ENCODE peak calls at places on chromosomes 13 and 19, in four cellular contexts. O is uterus, C is right lobe of liver, I is IMR-90. W is an unnamed sample.

GRCh38 chr19:31286491-31286890 is 62.7 kb downstream of the TSHZ3 start:
- DNase-seq in O (no peak), C (no peak), I (no peak), W (no peak)

GRCh38 chr19:53808710-53809125 is 15.4 kb downstream of the NLRP12 start:
- DNase-seq in O (no peak), C (no peak), I (peak), W (no peak)

GRCh38 chr19:13507053-13507611 is 853 bp upstream of the CACNA1A start:
- DNase-seq in O (no peak), C (no peak), I (peak), W (no peak)

GRCh38 chr13:33904431-33904830 is 86.5 kb downstream of the RFC3 start:
- DNase-seq in O (no peak), C (no peak), I (no peak), W (no peak)

GRCh38 chr19:41441321-41441945 is 1.5 kb upstream of the ERICH4 start:
- DNase-seq in O (no peak), C (peak), I (no peak), W (no peak)

GRCh38 chr13:66673401-66673800 is 556.7 kb downstream of the PCDH9 start:
- DNase-seq in O (no peak), C (no peak), I (peak), W (no peak)

GRCh38 chr13:100130092-100130491 is 41.2 kb downstream of the PCCA start:
- DNase-seq in O (no peak), C (no peak), I (no peak), W (no peak)

GRCh38 chr19:53112286-53112685 is 9.1 kb upstream of the ZNF160 start:
- DNase-seq in O (no peak), C (no peak), I (peak), W (no peak)

GRCh38 chr19:15911599-15912237 is 13.8 kb upstream of the CYP4F2 start:
- DNase-seq in O (no peak), C (no peak), I (no peak), W (no peak)

GRCh38 chr13:89695343-89696257 is 1651.9 kb upstream of the MIR17HG start:
- DNase-seq in O (no peak), C (no peak), I (peak), W (no peak)

GRCh38 chr19:29528946-29529645 is 3.3 kb downstream of the VSTM2B start:
- DNase-seq in O (no peak), C (no peak), I (no peak), W (no peak)

GRCh38 chr13:39035204-39035603 is 2.7 kb downstream of the PROSER1 start:
- DNase-seq in O (no peak), C (no peak), I (no peak), W (no peak)

GRCh38 chr13:99250977-99251825 is 7.0 kb downstream of the GPR18 start:
- DNase-seq in O (no peak), C (no peak), I (no peak), W (no peak)

GRCh38 chr19:46623915-46624502 is 880 bp downstream of the PTGIR start:
- DNase-seq in O (no peak), C (no peak), I (no peak), W (no peak)
- H3K4me3 ChIP-seq in O (no peak), C (peak), I (no peak), W (no peak)

GRCh38 chr13:32261567-32261966 is 53.6 kb downstream of the ZAR1L start:
- DNase-seq in O (peak), C (peak), I (peak), W (peak)
- TF ChIP-seq POLR2A in O (peak), C (no peak), I (no peak), W (no peak)

DNA sequence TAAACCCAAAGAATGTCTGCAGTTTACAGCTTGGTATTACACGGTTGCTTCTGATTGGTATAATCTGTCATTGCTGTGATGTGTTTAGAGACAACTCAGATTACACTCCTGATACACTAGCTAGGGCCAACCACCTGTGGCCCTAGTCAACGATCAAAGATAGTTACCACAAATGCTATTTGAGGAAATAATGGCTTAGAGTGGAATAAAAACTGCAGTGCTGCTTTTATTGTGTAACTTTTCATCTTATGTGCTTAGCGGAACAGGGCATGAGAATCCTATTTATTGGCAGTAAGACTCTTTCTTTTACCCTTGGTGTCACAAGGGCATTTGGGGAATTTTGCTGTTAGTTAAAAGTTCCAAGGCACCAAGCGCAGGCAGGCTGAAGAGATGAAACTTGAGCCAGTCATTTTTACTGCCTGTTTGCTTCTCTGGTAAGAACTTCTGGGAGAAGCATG is 363.3 kb downstream of the KCNRG start:
- DNase-seq in O (no peak), C (no peak), I (no peak), W (no peak)
- H3K27ac ChIP-seq in O (no peak), C (no peak), I (no peak), W (no peak)

GRCh38 chr13:80438521-80438920 is 97.6 kb upstream of the SPRY2 start:
- DNase-seq in O (no peak), C (no peak), I (no peak), W (no peak)
- H3K4me3 ChIP-seq in O (no peak), C (no peak), I (no peak), W (no peak)

GRCh38 chr19:1168877-1169791 is 4.9 kb downstream of the SBNO2 start:
- DNase-seq in O (peak), C (peak), I (peak), W (peak)
- TF ChIP-seq POLR2A in O (no peak), C (peak), I (peak), W (no peak)

W was measured in ovary.